ENCODE peak calls at places on chromosomes 7 and 10, in ten cellular contexts. W is K562, V is Panc1, S is transverse colon, B is endothelial cell of umbilical vein, E is prostate gland, X is SK-N-SH, U is GM12878, I is SK-N-MC, Q is esophagus muscularis mucosa. N is an unnamed sample.

GRCh38 chr10:131710142-131710861 is 190.5 kb upstream of the PPP2R2D start:
- DNase-seq in W (no peak), V (no peak), S (no peak), B (no peak), E (no peak), X (peak; percentile 13), U (no peak), I (no peak), Q (no peak), N (no peak)

GRCh38 chr7:97430001-97430400 is 301.9 kb upstream of the TAC1 start:
- DNase-seq in W (no peak), V (no peak), S (no peak), B (no peak), E (no peak), X (no peak), U (no peak), I (no peak), Q (no peak), N (no peak)

GRCh38 chr7:109890622-109891021 is 1200.3 kb upstream of the LRRN3 start:
- DNase-seq in W (no peak), V (no peak), S (no peak), B (peak; percentile 79), E (no peak), X (no peak), U (no peak), I (no peak), Q (no peak), N (no peak)

GRCh38 chr7:100367676-100368613 is 5.3 kb upstream of the PILRA start:
- DNase-seq in W (no peak), V (no peak), S (peak; percentile 32), B (no peak), E (no peak), X (no peak), U (no peak), I (no peak), Q (no peak), N (no peak)

GRCh38 chr7:152756126-152756525 is 3.4 kb upstream of the ACTR3B start:
- DNase-seq in W (no peak), V (no peak), S (no peak), B (no peak), E (no peak), X (no peak), U (no peak), I (no peak), Q (no peak), N (no peak)

GRCh38 chr10:17024461-17024860 is 105.2 kb downstream of the CUBN start:
- DNase-seq in W (no peak), V (no peak), S (no peak), B (no peak), E (no peak), X (no peak), U (no peak), I (no peak), Q (peak; percentile 31), N (no peak)

GRCh38 chr7:150399861-150400778 is 21.0 kb downstream of the ZNF775 start:
- DNase-seq in W (peak; percentile 83), V (peak; percentile 85), S (peak; percentile 4), B (no peak), E (no peak), X (peak; percentile 72), U (no peak), I (no peak), Q (no peak), N (no peak)

GRCh38 chr7:133274265-133274664 is 21.4 kb downstream of the EXOC4 start:
- DNase-seq in W (no peak), V (no peak), S (no peak), B (no peak), E (no peak), X (no peak), U (no peak), I (no peak), Q (no peak), N (no peak)

GRCh38 chr10:7288060-7288690 is 122.7 kb downstream of the SFMBT2 start:
- DNase-seq in W (peak; percentile 29), V (no peak), S (no peak), B (no peak), E (peak; percentile 91), X (no peak), U (no peak), I (no peak), Q (no peak), N (no peak)

GRCh38 chr7:68866136-68866535 is 732.1 kb upstream of the AUTS2 start:
- DNase-seq in W (no peak), V (no peak), S (no peak), B (no peak), E (no peak), X (no peak), U (no peak), I (no peak), Q (no peak), N (no peak)

GRCh38 chr7:5429857-5430611 is 6.4 kb upstream of the TNRC18 start:
- DNase-seq in W (no peak), V (no peak), S (peak; percentile 69), B (no peak), E (peak; percentile 87), X (no peak), U (no peak), I (no peak), Q (no peak), N (no peak)
- TF ChIP-seq POLR2AphosphoS5 in W (no peak), V (peak; percentile 70), S (peak; percentile 35), B (no peak), E (peak; percentile 73), X (no peak), U (no peak), I (no peak), Q (no peak), N (no peak)

GRCh38 chr10:67767245-67767644 is 70.7 kb downstream of the DNAJC12 start:
- DNase-seq in W (no peak), V (no peak), S (no peak), B (no peak), E (no peak), X (no peak), U (no peak), I (no peak), Q (no peak), N (no peak)

GRCh38 chr10:67760272-67760671 is 64.3 kb upstream of the CTNNA3 start:
- DNase-seq in W (no peak), V (no peak), S (no peak), B (no peak), E (no peak), X (no peak), U (no peak), I (no peak), Q (no peak), N (no peak)

GRCh38 chr10:67763499-67764011 is 67.6 kb upstream of the CTNNA3 start:
- DNase-seq in W (peak; percentile 29), V (peak; percentile 66), S (peak; percentile 75), B (peak; percentile 82), E (peak; percentile 52), X (peak; percentile 82), U (no peak), I (no peak), Q (no peak), N (peak; percentile 84)

DNA sequence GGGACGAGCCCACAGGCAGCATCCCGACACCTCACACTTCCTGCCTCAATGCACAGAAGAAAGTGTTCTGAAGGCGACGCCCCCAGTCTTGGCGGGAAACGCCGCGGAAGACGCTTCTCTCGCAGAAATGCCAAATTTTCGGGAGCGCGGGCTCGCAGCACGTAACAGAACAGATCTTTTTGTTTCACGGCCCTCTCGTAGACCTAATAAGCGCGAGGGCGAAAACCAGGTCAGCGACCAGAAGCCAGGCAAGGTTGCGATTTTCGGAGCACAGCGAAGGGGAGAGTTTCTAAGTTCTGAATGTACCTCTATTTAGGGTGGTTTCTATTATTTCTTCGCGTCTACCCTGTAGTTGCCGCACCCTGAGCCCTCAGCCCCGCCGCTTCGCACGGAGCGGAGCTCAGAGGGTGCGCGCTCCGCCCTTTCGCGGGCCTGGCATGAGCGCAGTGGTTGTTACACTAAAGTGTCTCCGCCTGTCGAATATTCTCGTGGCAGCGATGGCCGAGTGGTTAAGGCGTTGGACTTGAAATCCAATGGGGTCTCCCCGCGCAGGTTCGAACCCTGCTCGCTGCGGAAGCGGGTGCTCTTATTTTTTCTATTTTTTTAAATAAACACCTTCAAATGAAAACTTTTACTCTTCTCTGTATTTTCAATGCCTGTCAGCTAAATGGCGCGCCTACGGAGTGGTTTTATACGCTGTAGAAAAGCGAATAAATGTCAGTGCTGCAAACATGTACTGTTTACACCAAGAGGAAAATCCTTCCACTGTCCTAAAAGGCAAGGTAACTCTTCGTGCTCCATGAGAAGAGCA is 68.2 kb upstream of the CTNNA3 start:
- DNase-seq in W (peak; percentile 92), V (peak; percentile 94), S (peak; percentile 96), B (peak; percentile 98), E (peak; percentile 94), X (peak; percentile 80), U (peak; percentile 94), I (peak; percentile 73), Q (peak; percentile 99), N (peak; percentile 95)
- TF ChIP-seq POLR2AphosphoS5 in W (no peak), V (peak; percentile 51), S (no peak), B (no peak), E (peak; percentile 84), X (no peak), U (no peak), I (peak; percentile 6), Q (peak; percentile 73), N (no peak)

DNA sequence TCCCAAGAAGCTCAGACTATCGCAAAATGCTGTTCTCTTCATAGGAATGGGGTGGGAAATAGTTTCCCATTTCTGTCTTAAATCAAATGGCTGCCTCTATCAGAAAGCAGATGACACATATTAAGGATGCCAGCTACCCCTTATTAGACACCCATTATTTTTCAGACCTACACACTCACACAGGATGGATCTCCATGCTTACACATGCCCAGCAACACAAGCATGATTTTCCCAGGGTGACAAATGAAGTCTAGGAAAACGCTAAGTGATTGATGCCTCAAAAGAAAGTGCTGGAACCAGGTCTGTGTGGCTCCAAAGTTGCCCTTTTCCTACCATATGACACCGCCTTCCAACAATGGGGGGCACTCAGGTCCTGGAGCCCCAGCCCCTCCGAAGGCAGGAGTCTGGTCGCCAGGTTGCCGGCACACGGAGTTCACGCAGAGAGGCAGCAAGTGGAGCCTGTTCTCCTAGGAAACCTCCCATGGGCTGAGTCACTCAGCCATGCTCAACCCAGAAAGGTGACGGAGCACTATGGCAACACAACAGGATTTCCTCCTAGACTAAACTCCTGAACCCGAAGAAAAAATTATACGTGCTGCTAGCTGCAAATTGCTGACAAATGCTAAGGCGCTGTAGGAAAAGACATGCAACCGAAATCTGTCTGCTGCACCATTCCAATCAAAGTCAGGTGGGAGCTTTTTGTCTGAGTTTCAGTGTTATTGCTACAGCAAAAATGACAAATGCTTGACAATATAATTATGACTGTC is 19.8 kb downstream of the VOPP1 start:
- DNase-seq in W (no peak), V (no peak), S (peak; percentile 70), B (peak; percentile 96), E (peak; percentile 49), X (no peak), U (no peak), I (no peak), Q (no peak), N (no peak)
- TF ChIP-seq POLR2AphosphoS5 in W (no peak), V (no peak), S (no peak), B (no peak), E (peak; percentile 61), X (no peak), U (no peak), I (no peak), Q (peak; percentile 38), N (no peak)

DNA sequence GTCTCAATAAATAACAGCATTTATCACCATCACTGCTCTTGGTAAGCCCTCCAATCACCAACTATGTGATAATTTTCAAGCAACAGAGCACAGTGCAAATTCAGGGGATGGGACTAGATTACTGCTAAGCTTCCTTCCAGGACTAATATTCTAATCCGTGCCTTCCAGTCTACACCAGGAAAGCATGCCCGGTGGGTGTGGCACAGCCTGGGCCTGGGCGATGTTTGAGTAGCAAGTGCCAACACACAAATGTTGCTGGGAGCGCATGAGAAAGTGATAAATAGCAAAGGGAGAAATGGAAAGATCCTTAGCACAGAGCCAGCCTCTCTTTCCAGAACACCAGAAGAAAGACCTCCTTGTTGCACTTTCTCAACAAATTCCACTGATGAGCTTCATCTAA is 13.5 kb upstream of the TM9SF3 start:
- DNase-seq in W (no peak), V (no peak), S (peak; percentile 71), B (no peak), E (peak; percentile 20), X (no peak), U (no peak), I (no peak), Q (no peak), N (no peak)
- TF ChIP-seq POLR2AphosphoS5 in W (no peak), V (no peak), S (no peak), B (no peak), E (no peak), X (no peak), U (no peak), I (no peak), Q (no peak), N (no peak)